ENCODE peak calls at places on chromosomes 5 and 9, in nine cellular contexts. F is cardiac fibroblast, G is tibial nerve, X is pancreas, L is fibroblast of mammary gland, A is GM12865, N is AG04450, J is Peyer's patch, V is OCI-LY7. W is an unnamed sample.

GRCh38 chr5:5363045-5363444 is 59.4 kb upstream of the ICE1 start:
- DNase-seq in F (no peak), L (peak), N (no peak), A (no peak), J (no peak), G (no peak), X (no peak), V (no peak), W (no peak)

GRCh38 chr9:92550765-92551164 is 15.0 kb upstream of the ECM2 start:
- DNase-seq in N (no peak), L (no peak), G (no peak), J (no peak), X (no peak), A (no peak), F (no peak), V (no peak), W (no peak)

GRCh38 chr9:21958833-21959232 is 35.4 kb downstream of the CDKN2A start:
- DNase-seq in A (no peak), G (no peak), L (no peak), F (no peak), N (no peak), V (no peak), X (no peak), J (no peak), W (no peak)

GRCh38 chr5:113117543-113118110 is 141.0 kb downstream of the DCP2 start:
- DNase-seq in V (peak), J (no peak), X (no peak), L (no peak), N (no peak), F (no peak), G (no peak), A (no peak), W (no peak)

GRCh38 chr9:93699650-93700049 is 123.3 kb downstream of the PHF2 start:
- DNase-seq in G (no peak), J (no peak), A (no peak), V (peak), X (no peak), F (no peak), N (no peak), L (no peak), W (no peak)

GRCh38 chr9:110255064-110255416 is 1.3 kb downstream of the TXN start:
- DNase-seq in V (peak), J (no peak), X (no peak), N (no peak), G (no peak), A (no peak), L (no peak), F (no peak), W (no peak)

GRCh38 chr9:121325387-121325786 is 44.7 kb downstream of the STOM start:
- DNase-seq in J (no peak), N (no peak), L (no peak), V (no peak), G (no peak), X (no peak), F (no peak), A (no peak), W (no peak)

GRCh38 chr5:177363565-177363964 is 5.8 kb downstream of the RGS14 start:
- DNase-seq in G (no peak), X (no peak), N (no peak), A (no peak), J (no peak), L (no peak), F (no peak), V (no peak), W (no peak)

GRCh38 chr9:120892748-120893584 is 16.0 kb upstream of the PHF19 start:
- DNase-seq in A (peak), V (peak), L (peak), F (peak), X (no peak), N (peak), G (no peak), J (peak), W (no peak)

GRCh38 chr9:93137362-93137761 is 3.3 kb upstream of the NINJ1 start:
- DNase-seq in V (no peak), X (no peak), J (no peak), G (no peak), A (no peak), F (no peak), L (no peak), N (no peak), W (no peak)

GRCh38 chr5:172133359-172134029 is 54.5 kb downstream of the STK10 start:
- DNase-seq in V (no peak), A (no peak), F (peak), L (peak), J (no peak), N (peak), X (no peak), G (peak), W (peak)

GRCh38 chr5:39518516-39518915 is 93.7 kb upstream of the DAB2 start:
- DNase-seq in F (peak), A (no peak), X (no peak), N (peak), J (no peak), L (peak), G (no peak), V (no peak), W (no peak)

GRCh38 chr5:160116991-160117390 is 2.3 kb downstream of the PWWP2A start:
- DNase-seq in A (no peak), N (no peak), G (no peak), J (no peak), F (no peak), V (no peak), X (no peak), L (no peak), W (no peak)

GRCh38 chr9:122218070-122218884 is 10.5 kb downstream of the LHX6 start:
- DNase-seq in X (no peak), L (peak), G (no peak), F (no peak), A (no peak), J (no peak), N (no peak), V (no peak), W (no peak)

GRCh38 chr5:158590936-158591863 is 508.5 kb downstream of the EBF1 start:
- DNase-seq in F (peak), J (no peak), A (no peak), X (no peak), L (peak), G (peak), V (no peak), N (no peak), W (no peak)

GRCh38 chr9:76374702-76375543 is 19.3 kb downstream of the RFK start:
- DNase-seq in X (peak), F (peak), L (peak), J (no peak), A (no peak), G (peak), N (peak), V (no peak), W (no peak)

GRCh38 chr5:465591-466403 is 22.8 kb downstream of the EXOC3 start:
- DNase-seq in X (no peak), N (no peak), J (no peak), L (no peak), F (no peak), G (no peak), V (no peak), A (no peak), W (peak)
- TF ChIP-seq CTCF in X (no peak), N (no peak), J (no peak), L (no peak), F (no peak), G (no peak), V (no peak), A (no peak), W (no peak)

DNA sequence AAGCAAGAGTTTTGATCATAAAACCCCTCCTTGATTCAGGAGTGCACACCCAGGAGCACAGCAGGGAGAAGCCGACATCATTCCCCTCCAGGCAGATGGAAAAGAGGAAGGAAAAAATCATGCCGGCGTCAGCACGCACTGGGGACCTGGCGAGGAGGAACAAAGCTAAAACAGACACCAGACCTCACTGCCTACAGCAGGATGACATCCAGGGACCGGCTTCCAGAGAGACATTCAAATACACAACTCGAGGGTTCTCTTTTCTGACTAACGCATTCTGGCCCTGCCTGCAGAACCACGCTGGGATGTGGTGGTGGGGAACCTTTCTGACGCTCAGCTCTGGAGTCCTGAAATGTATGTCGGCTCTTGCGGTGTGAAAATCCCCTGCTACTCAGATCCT is 2.7 kb downstream of the UBAC1 start:
- DNase-seq in X (no peak), N (no peak), J (no peak), F (no peak), V (no peak), A (no peak), L (no peak), G (no peak), W (peak)
- H3K4me3 ChIP-seq in X (no peak), N (no peak), J (no peak), F (no peak), V (no peak), A (no peak), L (no peak), G (no peak), W (no peak)

GRCh38 chr9:114098021-114098659 is 952 bp downstream of the KIF12 start:
- DNase-seq in F (no peak), L (no peak), A (no peak), X (no peak), J (no peak), G (no peak), V (no peak), N (no peak), W (peak)

GRCh38 chr9:114099523-114100270 is 605 bp upstream of the KIF12 start:
- DNase-seq in N (no peak), A (no peak), F (no peak), J (no peak), G (no peak), V (no peak), X (no peak), L (no peak), W (no peak)

GRCh38 chr9:114100536-114100935 is 1.4 kb upstream of the KIF12 start:
- DNase-seq in F (no peak), N (no peak), L (no peak), X (no peak), J (no peak), G (no peak), V (no peak), A (no peak), W (no peak)

GRCh38 chr9:114098660-114099522 is at the start of gene KIF12:
- DNase-seq in V (no peak), N (no peak), L (no peak), G (no peak), J (no peak), A (no peak), F (no peak), X (peak), W (no peak)

DNA sequence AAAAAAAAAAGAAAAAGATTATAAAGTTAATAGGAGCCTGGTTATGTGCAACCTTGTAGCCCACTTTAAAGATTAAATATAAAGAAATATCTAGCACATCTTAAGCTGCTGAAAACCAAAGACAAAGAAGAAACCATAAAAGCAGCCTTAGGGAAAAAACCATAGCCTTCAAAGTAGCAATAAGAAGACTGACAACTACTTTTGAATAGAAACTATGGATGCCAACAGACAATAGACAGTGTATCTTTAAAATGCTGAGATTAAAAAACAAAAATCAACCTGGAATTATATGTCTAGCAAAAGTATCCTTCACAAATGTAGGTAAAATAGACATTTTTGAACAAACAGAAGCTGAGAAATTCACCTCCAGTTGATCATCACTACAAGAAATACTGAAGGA is 3.4 kb upstream of the KIF12 start:
- DNase-seq in J (no peak), V (no peak), G (no peak), N (no peak), F (no peak), A (no peak), X (no peak), L (no peak), W (no peak)
- TF ChIP-seq CTCF in J (no peak), V (no peak), G (no peak), N (no peak), F (no peak), A (no peak), X (no peak), L (no peak), W (no peak)

GRCh38 chr9:137550958-137551655 is 572 bp upstream of the MRPL41 start:
- DNase-seq in F (no peak), V (no peak), J (no peak), N (peak), G (no peak), L (peak), X (peak), A (no peak), W (peak)
- H3K4me3 ChIP-seq in F (peak), V (peak), J (peak), N (peak), G (peak), L (peak), X (peak), A (peak), W (peak)

DNA sequence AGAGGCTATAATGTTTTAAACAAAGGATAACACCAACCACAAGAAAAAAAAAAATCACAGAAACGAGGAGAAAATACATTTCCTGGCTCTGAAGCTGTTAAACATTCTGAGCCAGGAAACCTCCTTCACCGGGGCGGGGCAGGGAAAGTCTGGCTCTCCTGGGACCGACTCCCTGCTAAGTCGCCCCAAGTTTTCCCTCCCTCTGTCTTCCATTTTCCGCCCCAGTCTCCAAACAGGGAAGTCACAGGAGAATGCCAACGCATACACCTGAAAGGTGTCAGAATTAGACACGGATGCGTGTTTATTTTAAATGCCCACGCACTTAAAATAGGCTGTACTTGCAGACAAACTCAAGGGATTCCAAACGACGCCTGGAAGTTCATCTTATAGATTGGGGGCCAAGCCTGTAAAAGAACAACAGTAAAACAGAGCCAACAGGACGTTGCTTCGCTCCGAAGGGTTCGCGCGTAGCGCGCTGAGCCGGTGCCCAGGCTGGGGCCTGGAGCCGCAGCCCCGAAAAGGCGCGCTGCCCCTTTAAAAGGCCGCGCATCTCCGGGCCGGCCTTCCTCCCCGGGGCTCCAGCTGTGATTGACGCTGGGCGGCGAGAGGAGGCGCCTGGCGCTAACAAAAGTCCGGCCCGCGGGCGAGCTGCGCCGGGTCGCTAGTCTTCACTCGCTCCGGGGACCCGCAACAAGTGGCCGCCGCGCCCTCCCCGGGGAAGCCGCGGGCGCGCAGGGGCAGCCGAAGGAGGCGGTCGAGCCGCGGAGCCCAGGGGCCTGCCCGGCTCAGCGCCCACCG is at the start of gene FBXL7:
- DNase-seq in J (no peak), F (peak), L (peak), X (peak), G (peak), V (no peak), A (peak), N (peak), W (peak)
- TF ChIP-seq CTCF in J (no peak), F (no peak), L (no peak), X (no peak), G (no peak), V (no peak), A (no peak), N (peak), W (peak)

DNA sequence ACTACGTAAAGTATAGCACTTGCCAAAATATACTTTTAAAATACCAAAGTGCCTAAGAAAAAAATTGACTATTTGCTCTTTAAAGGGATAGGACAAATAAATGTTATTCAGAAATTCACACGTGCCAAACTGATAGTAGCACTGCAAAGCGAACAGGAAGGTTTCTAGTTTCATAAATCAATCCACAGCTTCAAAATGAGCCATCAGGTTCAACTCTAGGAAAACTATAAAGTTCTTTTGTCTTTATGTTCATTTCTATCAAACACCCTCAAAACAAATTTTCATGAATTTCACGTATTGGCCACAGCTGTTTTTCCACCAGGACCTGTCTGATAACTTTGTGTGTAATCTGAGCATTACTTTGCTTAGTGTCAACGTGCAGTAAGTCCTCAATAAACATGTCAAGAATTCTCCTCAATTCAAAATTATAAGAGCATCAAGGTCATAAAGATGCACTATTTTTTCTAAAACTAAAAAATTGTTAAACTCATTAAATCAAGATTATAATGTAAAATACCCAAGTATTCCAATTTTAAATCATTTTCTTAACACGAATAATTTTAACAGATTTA is 3.0 kb downstream of the RNF130 start:
- DNase-seq in N (no peak), F (no peak), L (no peak), J (no peak), X (no peak), V (no peak), G (no peak), A (no peak), W (no peak)
- H3K4me3 ChIP-seq in N (no peak), F (no peak), L (no peak), J (no peak), X (no peak), V (no peak), G (no peak), A (no peak), W (no peak)

GRCh38 chr5:174052636-174053035 is 7.1 kb downstream of the NSG2 start:
- DNase-seq in L (no peak), V (no peak), X (no peak), J (no peak), G (no peak), A (no peak), F (no peak), N (no peak), W (no peak)

GRCh38 chr5:174053891-174054290 is 8.4 kb downstream of the NSG2 start:
- DNase-seq in A (no peak), G (no peak), J (no peak), F (no peak), X (no peak), V (no peak), N (no peak), L (no peak), W (no peak)

GRCh38 chr5:174058433-174059122 is 13.1 kb downstream of the NSG2 start:
- DNase-seq in V (no peak), N (no peak), A (no peak), X (no peak), J (no peak), F (no peak), L (no peak), G (no peak), W (no peak)

GRCh38 chr5:174059247-174059646 is 13.7 kb downstream of the NSG2 start:
- DNase-seq in N (no peak), V (no peak), A (no peak), L (no peak), F (no peak), G (no peak), X (no peak), J (no peak), W (no peak)

DNA sequence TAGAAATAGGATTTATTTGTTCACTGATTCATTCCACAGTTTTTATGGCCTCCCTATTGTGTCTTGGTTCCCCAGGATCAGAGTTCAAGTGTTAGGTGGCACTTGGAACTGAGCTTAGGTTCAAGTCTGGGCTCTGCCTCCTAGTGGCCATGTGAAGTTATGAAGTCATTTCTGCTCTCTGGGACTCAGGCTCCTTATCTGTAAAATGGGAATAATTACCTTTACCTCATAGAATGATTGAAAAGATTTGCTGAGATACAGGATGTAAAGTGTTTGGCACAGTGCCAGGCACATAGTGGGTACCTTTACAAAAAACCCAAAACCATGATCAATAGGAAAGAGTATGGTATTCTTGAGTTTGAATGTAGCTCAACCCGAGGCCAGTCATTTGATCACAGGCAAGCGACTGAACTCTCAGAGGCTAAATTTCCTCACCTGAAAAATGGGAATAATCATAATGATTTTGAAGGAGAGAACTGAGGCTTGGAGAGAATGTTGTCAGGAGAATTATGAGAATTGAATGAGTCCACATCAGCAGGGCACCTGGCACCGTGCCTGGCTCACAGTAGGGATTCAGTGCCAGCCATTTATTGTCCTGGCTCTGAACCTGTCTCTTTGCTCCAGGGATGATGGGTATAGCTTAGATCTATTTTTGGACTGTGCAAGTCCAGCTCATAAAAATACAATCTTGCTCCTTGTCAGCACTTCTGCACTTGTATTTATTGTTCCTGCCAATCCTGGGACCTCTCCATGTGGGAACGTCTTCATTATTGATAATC is 10.7 kb downstream of the NSG2 start:
- DNase-seq in L (no peak), N (no peak), X (no peak), V (no peak), J (no peak), A (peak), G (no peak), F (no peak), W (no peak)
- TF ChIP-seq CTCF in L (no peak), N (no peak), X (no peak), V (peak), J (no peak), A (no peak), G (no peak), F (no peak), W (no peak)

GRCh38 chr5:56829137-56829536 is 13.8 kb downstream of the MAP3K1 start:
- DNase-seq in J (peak), N (no peak), X (no peak), V (no peak), L (no peak), A (peak), F (no peak), G (no peak), W (no peak)
- H3K4me3 ChIP-seq in J (peak), N (no peak), X (no peak), V (peak), L (no peak), A (peak), F (no peak), G (no peak), W (no peak)

W was measured in tibial artery.